ENCODE peak calls at places on chromosomes 7 and 10, in seven cellular contexts. One of them, this sample, is unnamed.

GRCh38 chr7:94245500-94245899 is 149.2 kb upstream of the COL1A2 start:
- DNase-seq in GM12878: no peak
- DNase-seq in HepG2: no peak
- DNase-seq in Panc1: no peak
- DNase-seq in SK-N-SH: no peak
- DNase-seq in K562: no peak
- DNase-seq in HCT116: no peak
- DNase-seq in this sample: no peak

GRCh38 chr7:123748171-123748733 is 551 bp downstream of the WASL start:
- DNase-seq in K562: peak; percentile 73
- DNase-seq in GM12878: no peak
- DNase-seq in Panc1: no peak
- DNase-seq in HCT116: no peak
- DNase-seq in HepG2: no peak
- DNase-seq in SK-N-SH: peak; percentile 81
- DNase-seq in this sample: no peak

GRCh38 chr10:5609952-5610616 is 56.3 kb downstream of the ASB13 start:
- DNase-seq in GM12878: no peak
- DNase-seq in HCT116: no peak
- DNase-seq in HepG2: no peak
- DNase-seq in K562: peak; percentile 48
- DNase-seq in SK-N-SH: no peak
- DNase-seq in Panc1: no peak
- DNase-seq in this sample: no peak

GRCh38 chr7:26356929-26357792 is 65.5 kb downstream of the SNX10 start:
- DNase-seq in K562: no peak
- DNase-seq in Panc1: no peak
- DNase-seq in HCT116: no peak
- DNase-seq in GM12878: no peak
- DNase-seq in SK-N-SH: no peak
- DNase-seq in HepG2: no peak
- DNase-seq in this sample: no peak

GRCh38 chr10:72263613-72264241 is 10.0 kb upstream of the DDIT4 start:
- DNase-seq in HepG2: peak; percentile 86
- DNase-seq in SK-N-SH: no peak
- DNase-seq in GM12878: no peak
- DNase-seq in HCT116: no peak
- DNase-seq in Panc1: no peak
- DNase-seq in K562: no peak
- DNase-seq in this sample: no peak

GRCh38 chr10:101559596-101560292 is 28.3 kb downstream of the POLL start:
- DNase-seq in HCT116: no peak
- DNase-seq in SK-N-SH: peak; percentile 38
- DNase-seq in K562: no peak
- DNase-seq in Panc1: no peak
- DNase-seq in HepG2: no peak
- DNase-seq in GM12878: no peak
- DNase-seq in this sample: peak; percentile 41

GRCh38 chr10:29588640-29589421 is 45.9 kb downstream of the SVIL start:
- DNase-seq in Panc1: no peak
- DNase-seq in HCT116: no peak
- DNase-seq in SK-N-SH: no peak
- DNase-seq in GM12878: no peak
- DNase-seq in K562: no peak
- DNase-seq in HepG2: no peak
- DNase-seq in this sample: no peak

GRCh38 chr7:139117599-139118233 is 8.2 kb upstream of the ZC3HAV1 start:
- DNase-seq in SK-N-SH: no peak
- DNase-seq in GM12878: no peak
- DNase-seq in HepG2: no peak
- DNase-seq in HCT116: no peak
- DNase-seq in K562: no peak
- DNase-seq in Panc1: no peak
- DNase-seq in this sample: no peak

GRCh38 chr10:42926831-42927230 is 144.2 kb downstream of the BMS1 start:
- DNase-seq in GM12878: no peak
- DNase-seq in HepG2: no peak
- DNase-seq in K562: no peak
- DNase-seq in Panc1: no peak
- DNase-seq in SK-N-SH: no peak
- DNase-seq in HCT116: no peak
- DNase-seq in this sample: peak; percentile 60

GRCh38 chr10:84214612-84215235 is 10.6 kb downstream of the LRIT2 start:
- DNase-seq in Panc1: no peak
- DNase-seq in GM12878: no peak
- DNase-seq in K562: peak; percentile 75
- DNase-seq in HepG2: peak; percentile 24
- DNase-seq in SK-N-SH: peak; percentile 52
- DNase-seq in HCT116: peak; percentile 10
- DNase-seq in this sample: peak; percentile 84
- TF ChIP-seq SIN3A in Panc1: no peak
- TF ChIP-seq SIN3A in GM12878: no peak
- TF ChIP-seq SIN3A in K562: no peak
- TF ChIP-seq SIN3A in HepG2: no peak
- TF ChIP-seq SIN3A in SK-N-SH: no peak
- TF ChIP-seq SIN3A in HCT116: no peak
- TF ChIP-seq SIN3A in this sample: no peak

GRCh38 chr7:143382126-143382790 is 1.1 kb downstream of the ZYX start:
- DNase-seq in Panc1: no peak
- DNase-seq in SK-N-SH: no peak
- DNase-seq in HepG2: no peak
- DNase-seq in GM12878: no peak
- DNase-seq in HCT116: no peak
- DNase-seq in K562: peak; percentile 71
- DNase-seq in this sample: no peak
- TF ChIP-seq SIN3A in Panc1: no peak
- TF ChIP-seq SIN3A in SK-N-SH: peak; percentile 5
- TF ChIP-seq SIN3A in HepG2: no peak
- TF ChIP-seq SIN3A in GM12878: no peak
- TF ChIP-seq SIN3A in HCT116: no peak
- TF ChIP-seq SIN3A in K562: no peak
- TF ChIP-seq SIN3A in this sample: no peak

GRCh38 chr10:86685416-86685815 is 17.1 kb downstream of the LDB3 start:
- DNase-seq in K562: no peak
- DNase-seq in Panc1: no peak
- DNase-seq in SK-N-SH: no peak
- DNase-seq in HCT116: no peak
- DNase-seq in HepG2: no peak
- DNase-seq in GM12878: no peak
- DNase-seq in this sample: no peak

GRCh38 chr10:86681722-86682386 is 13.5 kb downstream of the LDB3 start:
- DNase-seq in SK-N-SH: no peak
- DNase-seq in K562: no peak
- DNase-seq in HCT116: no peak
- DNase-seq in HepG2: no peak
- DNase-seq in GM12878: no peak
- DNase-seq in Panc1: no peak
- DNase-seq in this sample: no peak

GRCh38 chr10:86682675-86683074 is 14.4 kb downstream of the LDB3 start:
- DNase-seq in K562: no peak
- DNase-seq in HepG2: no peak
- DNase-seq in SK-N-SH: no peak
- DNase-seq in Panc1: no peak
- DNase-seq in HCT116: no peak
- DNase-seq in GM12878: no peak
- DNase-seq in this sample: no peak

GRCh38 chr10:86685893-86686632 is 17.8 kb downstream of the LDB3 start:
- DNase-seq in K562: no peak
- DNase-seq in SK-N-SH: no peak
- DNase-seq in HCT116: no peak
- DNase-seq in GM12878: no peak
- DNase-seq in Panc1: no peak
- DNase-seq in HepG2: no peak
- DNase-seq in this sample: no peak

GRCh38 chr10:86684305-86684704 is 16.0 kb downstream of the LDB3 start:
- DNase-seq in Panc1: no peak
- DNase-seq in HCT116: no peak
- DNase-seq in GM12878: no peak
- DNase-seq in HepG2: no peak
- DNase-seq in K562: peak; percentile 36
- DNase-seq in SK-N-SH: peak; percentile 74
- DNase-seq in this sample: peak; percentile 78
- TF ChIP-seq SIN3A in Panc1: no peak
- TF ChIP-seq SIN3A in HCT116: no peak
- TF ChIP-seq SIN3A in GM12878: no peak
- TF ChIP-seq SIN3A in HepG2: no peak
- TF ChIP-seq SIN3A in K562: no peak
- TF ChIP-seq SIN3A in SK-N-SH: no peak
- TF ChIP-seq SIN3A in this sample: no peak

GRCh38 chr7:131057015-131057518 is 270.6 kb upstream of the MKLN1 start:
- DNase-seq in Panc1: no peak
- DNase-seq in HepG2: peak; percentile 89
- DNase-seq in GM12878: no peak
- DNase-seq in SK-N-SH: no peak
- DNase-seq in HCT116: no peak
- DNase-seq in K562: no peak
- DNase-seq in this sample: no peak
- TF ChIP-seq SIN3A in Panc1: no peak
- TF ChIP-seq SIN3A in HepG2: no peak
- TF ChIP-seq SIN3A in GM12878: no peak
- TF ChIP-seq SIN3A in SK-N-SH: no peak
- TF ChIP-seq SIN3A in HCT116: no peak
- TF ChIP-seq SIN3A in K562: no peak
- TF ChIP-seq SIN3A in this sample: no peak

DNA sequence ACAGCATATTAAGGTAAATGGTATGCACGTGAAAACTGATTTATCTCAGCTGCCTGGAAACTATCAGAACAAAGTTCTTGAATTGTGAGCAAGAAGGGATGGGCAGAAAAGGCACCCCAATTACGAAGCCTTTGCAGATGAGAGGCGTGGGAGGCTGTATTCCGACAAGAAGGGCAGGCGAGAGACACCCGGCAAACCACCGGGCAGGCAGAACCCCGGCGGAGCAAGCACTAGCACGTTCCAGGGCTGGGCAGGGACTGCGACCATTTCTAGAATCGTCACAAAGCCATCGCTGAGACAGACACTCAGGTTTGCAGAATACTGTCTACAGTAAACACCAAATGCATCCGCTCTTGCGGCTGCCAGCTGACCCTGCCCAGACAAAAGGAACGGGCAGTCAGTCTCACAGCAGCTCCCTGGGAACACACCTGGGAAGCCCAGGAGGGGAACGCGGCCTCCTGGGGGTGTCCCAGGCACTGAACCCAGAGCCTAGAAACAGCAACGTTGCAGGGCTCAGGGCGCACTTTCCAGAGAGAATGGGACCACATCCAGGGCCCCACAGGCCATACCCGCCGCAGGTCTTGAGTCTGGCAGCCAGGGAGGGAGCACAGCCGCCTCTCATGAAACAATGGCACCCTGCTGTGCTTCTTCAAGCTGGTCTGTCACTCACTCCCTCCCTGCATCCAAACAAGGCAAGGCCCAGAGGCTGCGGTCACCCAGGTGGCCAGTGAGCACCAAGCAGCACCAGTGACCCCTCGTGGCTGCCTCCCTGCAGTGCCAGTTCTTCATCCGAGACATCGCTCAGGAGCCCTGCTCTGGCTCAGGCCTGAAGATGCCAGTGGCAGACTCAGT is 261.9 kb downstream of the PTPRN2 start:
- DNase-seq in HepG2: peak; percentile 30
- DNase-seq in Panc1: no peak
- DNase-seq in GM12878: no peak
- DNase-seq in SK-N-SH: peak; percentile 83
- DNase-seq in K562: no peak
- DNase-seq in HCT116: no peak
- DNase-seq in this sample: peak; percentile 89
- TF ChIP-seq SIN3A in HepG2: no peak
- TF ChIP-seq SIN3A in Panc1: no peak
- TF ChIP-seq SIN3A in GM12878: no peak
- TF ChIP-seq SIN3A in SK-N-SH: no peak
- TF ChIP-seq SIN3A in K562: no peak
- TF ChIP-seq SIN3A in HCT116: no peak
- TF ChIP-seq SIN3A in this sample: no peak

DNA sequence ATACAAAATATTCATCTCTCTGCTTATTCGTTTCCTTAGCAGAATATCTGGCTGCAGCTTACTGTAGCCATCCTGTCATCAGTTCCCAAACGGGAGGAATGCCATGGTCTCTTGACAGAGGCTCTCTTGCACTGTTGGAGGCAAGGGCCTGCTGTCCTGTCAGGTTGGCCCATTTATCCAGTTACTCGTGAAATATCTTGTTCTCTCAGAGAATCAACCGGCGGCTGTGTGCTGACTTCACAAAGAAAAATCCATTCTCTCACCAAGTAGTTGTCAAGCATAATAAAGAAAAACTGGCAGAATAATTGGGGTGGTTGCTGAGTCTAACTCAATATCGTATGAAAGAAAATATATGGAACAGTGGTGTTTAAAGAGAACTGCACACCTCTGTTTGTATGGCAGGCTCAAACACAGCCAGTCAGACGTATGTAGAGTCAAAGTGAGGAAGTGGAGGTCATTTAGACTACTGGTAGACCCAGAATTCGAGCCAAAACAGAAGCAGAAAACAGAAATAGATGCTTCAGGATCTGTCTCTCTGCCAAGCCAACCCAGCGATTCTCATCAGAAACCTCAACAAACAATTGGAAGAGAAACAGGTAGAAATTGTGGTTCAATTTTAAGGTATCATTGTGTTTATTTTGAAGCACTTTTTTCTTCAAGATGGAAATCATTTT is 349.2 kb upstream of the PRKCQ start:
- DNase-seq in HepG2: no peak
- DNase-seq in GM12878: no peak
- DNase-seq in K562: no peak
- DNase-seq in HCT116: no peak
- DNase-seq in SK-N-SH: no peak
- DNase-seq in Panc1: no peak
- DNase-seq in this sample: no peak
- TF ChIP-seq SIN3A in HepG2: no peak
- TF ChIP-seq SIN3A in GM12878: no peak
- TF ChIP-seq SIN3A in K562: no peak
- TF ChIP-seq SIN3A in HCT116: no peak
- TF ChIP-seq SIN3A in SK-N-SH: no peak
- TF ChIP-seq SIN3A in Panc1: no peak
- TF ChIP-seq SIN3A in this sample: no peak

GRCh38 chr7:31962246-31962645 is 108.0 kb downstream of the PDE1C start:
- DNase-seq in Panc1: no peak
- DNase-seq in HepG2: no peak
- DNase-seq in GM12878: no peak
- DNase-seq in K562: no peak
- DNase-seq in HCT116: no peak
- DNase-seq in SK-N-SH: no peak
- DNase-seq in this sample: no peak
- TF ChIP-seq SIN3A in Panc1: no peak
- TF ChIP-seq SIN3A in HepG2: no peak
- TF ChIP-seq SIN3A in GM12878: no peak
- TF ChIP-seq SIN3A in K562: no peak
- TF ChIP-seq SIN3A in HCT116: no peak
- TF ChIP-seq SIN3A in SK-N-SH: no peak
- TF ChIP-seq SIN3A in this sample: no peak

This sample was measured in H1.